ENCODE peak calls at places on chromosome 3, in five cellular contexts. One of them, this sample, is unnamed. For H3K9me3, the result is how much of the 10 kb centered on the place peaks cover.

GRCh38 chr3:183272142-183272541 is 19.1 kb downstream of the B3GNT5 start:
- DNase-seq in A673: no peak
- DNase-seq in adrenal gland: no peak
- DNase-seq in aorta: no peak
- DNase-seq in A549: no peak
- DNase-seq in this sample: no peak

GRCh38 chr3:120615863-120616599 is 19.9 kb downstream of the NDUFB4 start:
- DNase-seq in A673: peak
- DNase-seq in adrenal gland: peak
- DNase-seq in aorta: peak
- DNase-seq in A549: no peak
- DNase-seq in this sample: no peak

GRCh38 chr3:120773932-120774331 is 31.4 kb downstream of the GTF2E1 start:
- DNase-seq in A673: no peak
- DNase-seq in adrenal gland: no peak
- DNase-seq in aorta: no peak
- DNase-seq in A549: no peak
- DNase-seq in this sample: no peak

GRCh38 chr3:186646841-186647240 is 6.6 kb downstream of the FETUB start:
- DNase-seq in A673: no peak
- DNase-seq in adrenal gland: no peak
- DNase-seq in aorta: no peak
- DNase-seq in A549: no peak
- DNase-seq in this sample: no peak

GRCh38 chr3:25652921-25653320 is 11.8 kb downstream of the TOP2B start:
- DNase-seq in A673: no peak
- DNase-seq in adrenal gland: no peak
- DNase-seq in aorta: no peak
- DNase-seq in A549: no peak
- DNase-seq in this sample: no peak

GRCh38 chr3:101454629-101455028 is 58.4 kb downstream of the SENP7 start:
- DNase-seq in A673: no peak
- DNase-seq in adrenal gland: no peak
- DNase-seq in aorta: no peak
- DNase-seq in A549: no peak
- DNase-seq in this sample: no peak

GRCh38 chr3:37943126-37943525 is 47.5 kb upstream of the VILL start:
- DNase-seq in A673: no peak
- DNase-seq in adrenal gland: no peak
- DNase-seq in aorta: no peak
- DNase-seq in A549: no peak
- DNase-seq in this sample: no peak

GRCh38 chr3:54954516-54954915 is 26.7 kb upstream of the LRTM1 start:
- DNase-seq in A673: no peak
- DNase-seq in adrenal gland: no peak
- DNase-seq in aorta: no peak
- DNase-seq in A549: no peak
- DNase-seq in this sample: no peak

GRCh38 chr3:69370156-69370944 is 15.5 kb downstream of the FRMD4B start:
- DNase-seq in A673: no peak
- DNase-seq in adrenal gland: no peak
- DNase-seq in aorta: peak
- DNase-seq in A549: no peak
- DNase-seq in this sample: no peak

GRCh38 chr3:149967067-149967685 is 3.5 kb downstream of the PFN2 start:
- DNase-seq in A673: peak
- DNase-seq in adrenal gland: no peak
- DNase-seq in aorta: no peak
- DNase-seq in A549: peak
- DNase-seq in this sample: no peak

GRCh38 chr3:150217691-150218090 is 190.4 kb upstream of the TSC22D2 start:
- DNase-seq in A673: no peak
- DNase-seq in adrenal gland: no peak
- DNase-seq in aorta: no peak
- DNase-seq in A549: no peak
- DNase-seq in this sample: no peak

GRCh38 chr3:10555263-10555662 is 49.9 kb upstream of the ATP2B2 start:
- DNase-seq in A673: no peak
- DNase-seq in adrenal gland: no peak
- DNase-seq in aorta: no peak
- DNase-seq in A549: no peak
- DNase-seq in this sample: no peak

GRCh38 chr3:157335677-157336076 is 101.0 kb upstream of the PTX3 start:
- DNase-seq in A673: peak
- DNase-seq in adrenal gland: no peak
- DNase-seq in aorta: no peak
- DNase-seq in A549: peak
- DNase-seq in this sample: no peak

GRCh38 chr3:126498936-126499335 is 18.6 kb downstream of the UROC1 start:
- DNase-seq in A673: no peak
- DNase-seq in adrenal gland: no peak
- DNase-seq in aorta: peak
- DNase-seq in A549: no peak
- DNase-seq in this sample: no peak

GRCh38 chr3:141405025-141405424 is 36.7 kb downstream of the ZBTB38 start:
- DNase-seq in A673: no peak
- DNase-seq in adrenal gland: no peak
- DNase-seq in aorta: no peak
- DNase-seq in A549: no peak
- DNase-seq in this sample: no peak

GRCh38 chr3:64650096-64650622 is 37.6 kb downstream of the ADAMTS9 start:
- DNase-seq in A673: no peak
- DNase-seq in adrenal gland: no peak
- DNase-seq in aorta: no peak
- DNase-seq in A549: no peak
- DNase-seq in this sample: no peak

DNA sequence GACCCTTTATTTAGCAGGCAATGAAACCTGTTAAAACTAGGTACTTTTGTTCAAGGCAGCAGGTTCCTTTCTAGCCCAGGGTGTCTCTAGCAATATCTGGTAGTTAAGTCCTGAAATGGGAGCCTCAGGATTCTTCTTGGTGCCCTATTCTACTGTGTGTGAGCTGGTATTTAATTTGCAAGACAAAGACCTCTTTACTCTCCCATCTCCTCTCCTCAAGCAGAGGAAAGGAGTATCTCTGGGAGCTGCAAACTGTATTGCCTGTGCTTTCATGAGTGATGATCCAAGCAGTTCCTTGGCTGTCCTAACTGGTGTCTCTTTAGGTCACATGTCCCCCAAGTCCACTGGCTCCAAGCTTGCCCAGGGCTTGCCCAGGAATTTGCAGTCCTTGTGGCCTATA is 188.2 kb downstream of the SI start:
- DNase-seq in A673: no peak
- DNase-seq in adrenal gland: no peak
- DNase-seq in aorta: no peak
- DNase-seq in A549: no peak
- DNase-seq in this sample: no peak
- H3K9me3 ChIP-seq in A673: under half
- H3K9me3 ChIP-seq in adrenal gland: under half
- H3K9me3 ChIP-seq in aorta: under half
- H3K9me3 ChIP-seq in A549: under half
- H3K9me3 ChIP-seq in this sample: under half

GRCh38 chr3:145243875-145244274 is 917.1 kb downstream of the PLOD2 start:
- DNase-seq in A673: no peak
- DNase-seq in adrenal gland: no peak
- DNase-seq in aorta: no peak
- DNase-seq in A549: no peak
- DNase-seq in this sample: no peak

GRCh38 chr3:145248928-145249327 is 912.1 kb downstream of the PLOD2 start:
- DNase-seq in A673: no peak
- DNase-seq in adrenal gland: no peak
- DNase-seq in aorta: no peak
- DNase-seq in A549: no peak
- DNase-seq in this sample: no peak

GRCh38 chr3:145246291-145246690 is 914.7 kb downstream of the PLOD2 start:
- DNase-seq in A673: no peak
- DNase-seq in adrenal gland: no peak
- DNase-seq in aorta: no peak
- DNase-seq in A549: no peak
- DNase-seq in this sample: no peak

GRCh38 chr3:145244327-145244726 is 916.7 kb downstream of the PLOD2 start:
- DNase-seq in A673: no peak
- DNase-seq in adrenal gland: no peak
- DNase-seq in aorta: no peak
- DNase-seq in A549: no peak
- DNase-seq in this sample: no peak
- H3K9me3 ChIP-seq in A673: under half
- H3K9me3 ChIP-seq in adrenal gland: under half
- H3K9me3 ChIP-seq in aorta: under half
- H3K9me3 ChIP-seq in A549: under half
- H3K9me3 ChIP-seq in this sample: under half

DNA sequence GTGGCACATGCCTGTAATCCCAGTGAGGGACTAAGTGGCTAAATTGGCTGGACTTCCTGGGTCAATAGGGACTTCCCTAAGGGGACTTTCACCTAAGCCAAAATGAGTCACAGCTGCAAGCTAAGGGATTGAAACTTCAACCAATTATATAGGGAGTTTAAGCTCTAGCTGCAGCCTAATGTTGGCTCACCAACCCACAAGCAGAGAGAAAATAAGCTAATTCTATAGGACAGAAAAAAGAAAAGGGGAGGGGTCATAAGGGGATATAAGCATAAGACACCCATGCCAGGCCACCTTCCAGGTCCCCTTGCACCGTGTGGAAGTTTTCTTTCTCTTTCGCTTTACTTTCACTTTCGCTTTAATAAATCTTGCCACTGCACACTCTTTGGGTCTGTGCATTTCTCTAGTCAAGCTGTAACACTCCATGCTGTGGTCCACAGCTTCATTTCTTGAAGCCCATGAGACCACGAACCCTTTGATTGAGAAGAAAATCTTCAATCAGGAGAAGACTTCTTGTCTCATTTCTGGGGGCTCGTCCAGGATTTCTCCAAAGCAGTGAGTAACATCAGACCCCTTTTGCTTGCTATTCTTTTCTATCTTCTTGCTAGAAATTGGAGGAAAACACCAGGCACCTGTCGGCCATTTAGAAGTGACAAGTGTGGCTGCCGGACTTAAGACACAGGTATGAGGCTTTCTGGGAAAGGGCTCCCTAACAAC is 192.3 kb downstream of the IGSF11 start:
- DNase-seq in A673: no peak
- DNase-seq in adrenal gland: no peak
- DNase-seq in aorta: no peak
- DNase-seq in A549: peak
- DNase-seq in this sample: no peak
- H3K9me3 ChIP-seq in A673: under half
- H3K9me3 ChIP-seq in adrenal gland: under half
- H3K9me3 ChIP-seq in aorta: under half
- H3K9me3 ChIP-seq in A549: under half
- H3K9me3 ChIP-seq in this sample: under half

GRCh38 chr3:176512037-176512436 is 685.2 kb downstream of the TBL1XR1 start:
- DNase-seq in A673: no peak
- DNase-seq in adrenal gland: no peak
- DNase-seq in aorta: no peak
- DNase-seq in A549: no peak
- DNase-seq in this sample: no peak

GRCh38 chr3:176514297-176514696 is 683.0 kb downstream of the TBL1XR1 start:
- DNase-seq in A673: peak
- DNase-seq in adrenal gland: no peak
- DNase-seq in aorta: no peak
- DNase-seq in A549: peak
- DNase-seq in this sample: no peak

GRCh38 chr3:176510097-176510496 is 687.2 kb downstream of the TBL1XR1 start:
- DNase-seq in A673: no peak
- DNase-seq in adrenal gland: no peak
- DNase-seq in aorta: no peak
- DNase-seq in A549: no peak
- DNase-seq in this sample: no peak

GRCh38 chr3:176513604-176514003 is 683.7 kb downstream of the TBL1XR1 start:
- DNase-seq in A673: no peak
- DNase-seq in adrenal gland: no peak
- DNase-seq in aorta: no peak
- DNase-seq in A549: no peak
- DNase-seq in this sample: no peak
- H3K9me3 ChIP-seq in A673: under half
- H3K9me3 ChIP-seq in adrenal gland: under half
- H3K9me3 ChIP-seq in aorta: under half
- H3K9me3 ChIP-seq in A549: under half
- H3K9me3 ChIP-seq in this sample: under half

DNA sequence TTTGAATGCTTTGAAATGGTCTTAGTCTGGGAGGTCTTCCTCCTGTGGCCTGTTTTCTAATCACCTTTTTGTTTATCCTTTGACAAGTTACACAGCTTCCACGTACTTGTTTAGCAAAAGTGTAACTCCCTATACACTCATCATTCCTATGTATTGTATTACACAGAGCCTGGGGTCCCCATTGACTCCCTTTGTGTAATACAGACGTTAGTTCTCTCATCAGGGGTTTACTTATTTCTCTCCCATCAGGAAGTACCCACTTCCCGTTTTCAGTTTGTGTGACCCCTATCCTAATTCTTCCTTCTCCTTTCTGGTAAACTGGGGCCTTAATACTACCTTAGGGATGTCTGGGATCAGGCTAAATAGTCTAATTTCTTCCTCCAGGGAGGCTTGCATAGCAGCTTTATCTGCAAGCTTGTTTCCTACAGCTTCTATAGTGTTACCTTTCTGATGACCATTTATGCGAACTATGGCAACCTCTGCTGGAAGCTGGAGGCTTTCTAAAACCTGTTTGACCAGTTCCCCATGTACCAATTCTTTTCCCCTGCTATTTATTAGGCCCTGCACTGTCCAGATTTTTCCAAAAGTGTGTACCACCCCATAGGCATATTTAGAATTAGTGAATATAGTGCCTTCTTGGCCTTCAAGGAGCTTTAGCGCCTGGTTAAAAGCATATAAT is 22.4 kb downstream of the ARL8B start:
- DNase-seq in A673: no peak
- DNase-seq in adrenal gland: no peak
- DNase-seq in aorta: no peak
- DNase-seq in A549: no peak
- DNase-seq in this sample: no peak
- H3K9me3 ChIP-seq in A673: under half
- H3K9me3 ChIP-seq in adrenal gland: under half
- H3K9me3 ChIP-seq in aorta: under half
- H3K9me3 ChIP-seq in A549: under half
- H3K9me3 ChIP-seq in this sample: under half

DNA sequence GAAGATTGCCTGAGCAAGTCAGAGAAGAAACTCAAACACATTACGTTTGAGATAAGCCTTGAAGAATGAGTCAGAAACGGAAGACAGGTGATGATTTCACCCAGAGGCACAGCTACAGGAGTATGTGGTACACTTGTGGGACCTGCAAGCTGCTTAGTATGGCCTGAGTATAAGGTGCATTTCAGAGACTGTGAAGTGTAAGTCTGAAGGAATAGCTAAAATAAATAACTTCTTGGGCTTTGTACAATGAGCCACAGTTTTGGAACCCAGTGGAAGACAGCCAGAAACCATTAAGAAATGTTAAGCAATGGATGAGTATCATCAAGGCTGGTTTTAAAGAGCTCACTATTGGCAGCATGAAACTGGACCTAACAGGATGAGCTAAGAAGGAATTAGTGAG is 826.2 kb downstream of the ROBO1 start:
- DNase-seq in A673: no peak
- DNase-seq in adrenal gland: no peak
- DNase-seq in aorta: no peak
- DNase-seq in A549: peak
- DNase-seq in this sample: no peak
- H3K9me3 ChIP-seq in A673: under half
- H3K9me3 ChIP-seq in adrenal gland: under half
- H3K9me3 ChIP-seq in aorta: under half
- H3K9me3 ChIP-seq in A549: under half
- H3K9me3 ChIP-seq in this sample: under half

This sample was measured in T-helper 17 cell.